ENCODE peak calls at places on chromosome 15, in nine cellular contexts. One of them, this sample, is unnamed.

GRCh38 chr15:57516327-57517026 is 75.2 kb upstream of the MYZAP start:
- DNase-seq in Daoy: no peak
- DNase-seq in stimulated activated CD8-positive, alpha-beta memory T cell treated with anti-CD3 and anti-CD28 coated beads, Interleukin-2, amount 100 ng/mL, for 1 hour: no peak
- DNase-seq in amniotic stem cell: no peak
- DNase-seq in thoracic aorta: no peak
- DNase-seq in T-helper 9 cell: no peak
- DNase-seq in activated gamma-delta T cell treated with Interleukin-2 at 50 U/mL for 16 hours: no peak
- DNase-seq in cortex of kidney: no peak
- DNase-seq in sigmoid colon: no peak
- DNase-seq in this sample: no peak

GRCh38 chr15:99436472-99437314 is 129.1 kb upstream of the MEF2A start:
- DNase-seq in T-helper 9 cell: no peak
- DNase-seq in Daoy: no peak
- DNase-seq in thoracic aorta: no peak
- DNase-seq in sigmoid colon: peak; percentile 54
- DNase-seq in amniotic stem cell: no peak
- DNase-seq in stimulated activated CD8-positive, alpha-beta memory T cell treated with anti-CD3 and anti-CD28 coated beads, Interleukin-2, amount 100 ng/mL, for 1 hour: no peak
- DNase-seq in activated gamma-delta T cell treated with Interleukin-2 at 50 U/mL for 16 hours: peak; percentile 2
- DNase-seq in cortex of kidney: no peak
- DNase-seq in this sample: no peak

GRCh38 chr15:52790941-52791751 is 1.0 kb upstream of the ONECUT1 start:
- DNase-seq in cortex of kidney: no peak
- DNase-seq in stimulated activated CD8-positive, alpha-beta memory T cell treated with anti-CD3 and anti-CD28 coated beads, Interleukin-2, amount 100 ng/mL, for 1 hour: no peak
- DNase-seq in thoracic aorta: no peak
- DNase-seq in T-helper 9 cell: no peak
- DNase-seq in sigmoid colon: no peak
- DNase-seq in amniotic stem cell: no peak
- DNase-seq in Daoy: peak; percentile 64
- DNase-seq in activated gamma-delta T cell treated with Interleukin-2 at 50 U/mL for 16 hours: no peak
- DNase-seq in this sample: no peak

GRCh38 chr15:82943176-82943575 is 9.3 kb downstream of the HOMER2 start:
- DNase-seq in thoracic aorta: no peak
- DNase-seq in Daoy: peak; percentile 9
- DNase-seq in cortex of kidney: no peak
- DNase-seq in sigmoid colon: no peak
- DNase-seq in amniotic stem cell: no peak
- DNase-seq in activated gamma-delta T cell treated with Interleukin-2 at 50 U/mL for 16 hours: no peak
- DNase-seq in T-helper 9 cell: no peak
- DNase-seq in stimulated activated CD8-positive, alpha-beta memory T cell treated with anti-CD3 and anti-CD28 coated beads, Interleukin-2, amount 100 ng/mL, for 1 hour: no peak
- DNase-seq in this sample: no peak

GRCh38 chr15:47473857-47474256 is 243.4 kb upstream of the SEMA6D start:
- DNase-seq in amniotic stem cell: no peak
- DNase-seq in Daoy: no peak
- DNase-seq in T-helper 9 cell: no peak
- DNase-seq in cortex of kidney: no peak
- DNase-seq in sigmoid colon: peak; percentile 81
- DNase-seq in activated gamma-delta T cell treated with Interleukin-2 at 50 U/mL for 16 hours: no peak
- DNase-seq in thoracic aorta: peak; percentile 47
- DNase-seq in stimulated activated CD8-positive, alpha-beta memory T cell treated with anti-CD3 and anti-CD28 coated beads, Interleukin-2, amount 100 ng/mL, for 1 hour: no peak
- DNase-seq in this sample: no peak

GRCh38 chr15:40151499-40151898 is 9.4 kb upstream of the BUB1B start:
- DNase-seq in cortex of kidney: no peak
- DNase-seq in T-helper 9 cell: no peak
- DNase-seq in Daoy: no peak
- DNase-seq in sigmoid colon: no peak
- DNase-seq in stimulated activated CD8-positive, alpha-beta memory T cell treated with anti-CD3 and anti-CD28 coated beads, Interleukin-2, amount 100 ng/mL, for 1 hour: no peak
- DNase-seq in amniotic stem cell: no peak
- DNase-seq in activated gamma-delta T cell treated with Interleukin-2 at 50 U/mL for 16 hours: no peak
- DNase-seq in thoracic aorta: no peak
- DNase-seq in this sample: no peak

GRCh38 chr15:101505610-101506337 is 16.3 kb upstream of the PCSK6 start:
- DNase-seq in activated gamma-delta T cell treated with Interleukin-2 at 50 U/mL for 16 hours: no peak
- DNase-seq in amniotic stem cell: no peak
- DNase-seq in Daoy: no peak
- DNase-seq in stimulated activated CD8-positive, alpha-beta memory T cell treated with anti-CD3 and anti-CD28 coated beads, Interleukin-2, amount 100 ng/mL, for 1 hour: no peak
- DNase-seq in sigmoid colon: no peak
- DNase-seq in cortex of kidney: no peak
- DNase-seq in T-helper 9 cell: no peak
- DNase-seq in thoracic aorta: no peak
- DNase-seq in this sample: no peak

GRCh38 chr15:72020799-72021198 is 97.2 kb downstream of the MYO9A start:
- DNase-seq in activated gamma-delta T cell treated with Interleukin-2 at 50 U/mL for 16 hours: no peak
- DNase-seq in cortex of kidney: no peak
- DNase-seq in sigmoid colon: no peak
- DNase-seq in T-helper 9 cell: no peak
- DNase-seq in amniotic stem cell: no peak
- DNase-seq in thoracic aorta: no peak
- DNase-seq in Daoy: no peak
- DNase-seq in stimulated activated CD8-positive, alpha-beta memory T cell treated with anti-CD3 and anti-CD28 coated beads, Interleukin-2, amount 100 ng/mL, for 1 hour: no peak
- DNase-seq in this sample: no peak

GRCh38 chr15:73923488-73924164 is 2.6 kb upstream of the LOXL1 start:
- DNase-seq in sigmoid colon: no peak
- DNase-seq in stimulated activated CD8-positive, alpha-beta memory T cell treated with anti-CD3 and anti-CD28 coated beads, Interleukin-2, amount 100 ng/mL, for 1 hour: no peak
- DNase-seq in Daoy: no peak
- DNase-seq in cortex of kidney: no peak
- DNase-seq in T-helper 9 cell: no peak
- DNase-seq in thoracic aorta: no peak
- DNase-seq in activated gamma-delta T cell treated with Interleukin-2 at 50 U/mL for 16 hours: no peak
- DNase-seq in amniotic stem cell: no peak
- DNase-seq in this sample: no peak

GRCh38 chr15:66252411-66253295 is 897 bp downstream of the MEGF11 start:
- DNase-seq in activated gamma-delta T cell treated with Interleukin-2 at 50 U/mL for 16 hours: peak; percentile 31
- DNase-seq in amniotic stem cell: no peak
- DNase-seq in sigmoid colon: peak; percentile 70
- DNase-seq in thoracic aorta: no peak
- DNase-seq in T-helper 9 cell: peak; percentile 30
- DNase-seq in Daoy: peak; percentile 72
- DNase-seq in cortex of kidney: no peak
- DNase-seq in stimulated activated CD8-positive, alpha-beta memory T cell treated with anti-CD3 and anti-CD28 coated beads, Interleukin-2, amount 100 ng/mL, for 1 hour: no peak
- DNase-seq in this sample: no peak

GRCh38 chr15:63843901-63844317 is 10.2 kb upstream of the HERC1 start:
- DNase-seq in sigmoid colon: no peak
- DNase-seq in T-helper 9 cell: no peak
- DNase-seq in stimulated activated CD8-positive, alpha-beta memory T cell treated with anti-CD3 and anti-CD28 coated beads, Interleukin-2, amount 100 ng/mL, for 1 hour: no peak
- DNase-seq in amniotic stem cell: peak; percentile 34
- DNase-seq in activated gamma-delta T cell treated with Interleukin-2 at 50 U/mL for 16 hours: no peak
- DNase-seq in thoracic aorta: no peak
- DNase-seq in Daoy: no peak
- DNase-seq in cortex of kidney: no peak
- DNase-seq in this sample: no peak

GRCh38 chr15:85324202-85324601 is 56.2 kb upstream of the AKAP13 start:
- DNase-seq in activated gamma-delta T cell treated with Interleukin-2 at 50 U/mL for 16 hours: no peak
- DNase-seq in stimulated activated CD8-positive, alpha-beta memory T cell treated with anti-CD3 and anti-CD28 coated beads, Interleukin-2, amount 100 ng/mL, for 1 hour: no peak
- DNase-seq in thoracic aorta: no peak
- DNase-seq in T-helper 9 cell: no peak
- DNase-seq in amniotic stem cell: no peak
- DNase-seq in sigmoid colon: no peak
- DNase-seq in Daoy: no peak
- DNase-seq in cortex of kidney: no peak
- DNase-seq in this sample: no peak

GRCh38 chr15:45612790-45613415 is 21.9 kb upstream of the SQOR start:
- DNase-seq in T-helper 9 cell: no peak
- DNase-seq in amniotic stem cell: no peak
- DNase-seq in sigmoid colon: no peak
- DNase-seq in activated gamma-delta T cell treated with Interleukin-2 at 50 U/mL for 16 hours: no peak
- DNase-seq in stimulated activated CD8-positive, alpha-beta memory T cell treated with anti-CD3 and anti-CD28 coated beads, Interleukin-2, amount 100 ng/mL, for 1 hour: no peak
- DNase-seq in Daoy: no peak
- DNase-seq in thoracic aorta: no peak
- DNase-seq in cortex of kidney: no peak
- DNase-seq in this sample: no peak

GRCh38 chr15:25478313-25478712 is 39.5 kb upstream of the UBE3A start:
- DNase-seq in T-helper 9 cell: no peak
- DNase-seq in cortex of kidney: no peak
- DNase-seq in thoracic aorta: no peak
- DNase-seq in activated gamma-delta T cell treated with Interleukin-2 at 50 U/mL for 16 hours: no peak
- DNase-seq in amniotic stem cell: no peak
- DNase-seq in stimulated activated CD8-positive, alpha-beta memory T cell treated with anti-CD3 and anti-CD28 coated beads, Interleukin-2, amount 100 ng/mL, for 1 hour: no peak
- DNase-seq in Daoy: no peak
- DNase-seq in sigmoid colon: no peak
- DNase-seq in this sample: no peak

GRCh38 chr15:52567886-52568568 is 803 bp downstream of the ARPP19 start:
- DNase-seq in sigmoid colon: no peak
- DNase-seq in thoracic aorta: no peak
- DNase-seq in Daoy: peak; percentile 74
- DNase-seq in T-helper 9 cell: peak; percentile 17
- DNase-seq in amniotic stem cell: no peak
- DNase-seq in activated gamma-delta T cell treated with Interleukin-2 at 50 U/mL for 16 hours: peak; percentile 24
- DNase-seq in stimulated activated CD8-positive, alpha-beta memory T cell treated with anti-CD3 and anti-CD28 coated beads, Interleukin-2, amount 100 ng/mL, for 1 hour: no peak
- DNase-seq in cortex of kidney: no peak
- DNase-seq in this sample: no peak

GRCh38 chr15:99708563-99708962 is 24.7 kb downstream of the LYSMD4 start:
- DNase-seq in thoracic aorta: peak; percentile 69
- DNase-seq in stimulated activated CD8-positive, alpha-beta memory T cell treated with anti-CD3 and anti-CD28 coated beads, Interleukin-2, amount 100 ng/mL, for 1 hour: no peak
- DNase-seq in activated gamma-delta T cell treated with Interleukin-2 at 50 U/mL for 16 hours: no peak
- DNase-seq in Daoy: peak; percentile 92
- DNase-seq in cortex of kidney: no peak
- DNase-seq in amniotic stem cell: peak; percentile 78
- DNase-seq in sigmoid colon: peak; percentile 91
- DNase-seq in T-helper 9 cell: no peak
- DNase-seq in this sample: no peak

GRCh38 chr15:92159906-92160841 is 233.5 kb upstream of the ST8SIA2 start:
- DNase-seq in thoracic aorta: no peak
- DNase-seq in activated gamma-delta T cell treated with Interleukin-2 at 50 U/mL for 16 hours: no peak
- DNase-seq in stimulated activated CD8-positive, alpha-beta memory T cell treated with anti-CD3 and anti-CD28 coated beads, Interleukin-2, amount 100 ng/mL, for 1 hour: no peak
- DNase-seq in T-helper 9 cell: no peak
- DNase-seq in amniotic stem cell: no peak
- DNase-seq in sigmoid colon: no peak
- DNase-seq in Daoy: no peak
- DNase-seq in cortex of kidney: no peak
- DNase-seq in this sample: no peak

GRCh38 chr15:44145495-44145894 is 49.6 kb downstream of the FRMD5 start:
- DNase-seq in sigmoid colon: no peak
- DNase-seq in T-helper 9 cell: no peak
- DNase-seq in thoracic aorta: no peak
- DNase-seq in Daoy: no peak
- DNase-seq in activated gamma-delta T cell treated with Interleukin-2 at 50 U/mL for 16 hours: no peak
- DNase-seq in cortex of kidney: no peak
- DNase-seq in amniotic stem cell: no peak
- DNase-seq in stimulated activated CD8-positive, alpha-beta memory T cell treated with anti-CD3 and anti-CD28 coated beads, Interleukin-2, amount 100 ng/mL, for 1 hour: no peak
- DNase-seq in this sample: no peak

GRCh38 chr15:52050416-52050815 is 31.4 kb downstream of the MAPK6 start:
- DNase-seq in Daoy: no peak
- DNase-seq in amniotic stem cell: no peak
- DNase-seq in stimulated activated CD8-positive, alpha-beta memory T cell treated with anti-CD3 and anti-CD28 coated beads, Interleukin-2, amount 100 ng/mL, for 1 hour: no peak
- DNase-seq in T-helper 9 cell: no peak
- DNase-seq in thoracic aorta: no peak
- DNase-seq in cortex of kidney: no peak
- DNase-seq in sigmoid colon: no peak
- DNase-seq in activated gamma-delta T cell treated with Interleukin-2 at 50 U/mL for 16 hours: no peak
- DNase-seq in this sample: no peak

GRCh38 chr15:101390060-101390459 is 95.0 kb upstream of the SNRPA1 start:
- DNase-seq in Daoy: no peak
- DNase-seq in cortex of kidney: no peak
- DNase-seq in stimulated activated CD8-positive, alpha-beta memory T cell treated with anti-CD3 and anti-CD28 coated beads, Interleukin-2, amount 100 ng/mL, for 1 hour: no peak
- DNase-seq in sigmoid colon: no peak
- DNase-seq in thoracic aorta: no peak
- DNase-seq in T-helper 9 cell: no peak
- DNase-seq in activated gamma-delta T cell treated with Interleukin-2 at 50 U/mL for 16 hours: no peak
- DNase-seq in amniotic stem cell: no peak
- DNase-seq in this sample: no peak

GRCh38 chr15:80929689-80930088 is 59.9 kb downstream of the MESD start:
- DNase-seq in cortex of kidney: no peak
- DNase-seq in T-helper 9 cell: no peak
- DNase-seq in amniotic stem cell: no peak
- DNase-seq in sigmoid colon: no peak
- DNase-seq in thoracic aorta: no peak
- DNase-seq in activated gamma-delta T cell treated with Interleukin-2 at 50 U/mL for 16 hours: no peak
- DNase-seq in Daoy: peak; percentile 79
- DNase-seq in stimulated activated CD8-positive, alpha-beta memory T cell treated with anti-CD3 and anti-CD28 coated beads, Interleukin-2, amount 100 ng/mL, for 1 hour: no peak
- DNase-seq in this sample: no peak